ENCODE peak calls at places on chromosomes 11 and 22, in six cellular contexts. K, M, Y, A, T and L are unnamed samples.

GRCh38 chr22:37184380-37184755 is 3.7 kb downstream of the C1QTNF6 start:
- DNase-seq in K (no peak), M (no peak), Y (no peak), A (no peak), T (no peak), L (no peak)

GRCh38 chr11:27058456-27058855 is 17.8 kb downstream of the BBOX1 start:
- DNase-seq in K (no peak), M (no peak), Y (no peak), A (no peak), T (peak), L (no peak)

GRCh38 chr11:113477321-113477720 is 2.1 kb upstream of the DRD2 start:
- DNase-seq in K (no peak), M (no peak), Y (no peak), A (no peak), T (no peak), L (no peak)

GRCh38 chr11:279966-280761 is 2.0 kb downstream of the NLRP6 start:
- DNase-seq in K (peak), M (peak), Y (peak), A (no peak), T (no peak), L (no peak)

GRCh38 chr11:93501856-93502255 is 41.3 kb downstream of the SMCO4 start:
- DNase-seq in K (no peak), M (no peak), Y (no peak), A (no peak), T (no peak), L (no peak)

GRCh38 chr11:22577854-22578253 is 47.8 kb downstream of the FANCF start:
- DNase-seq in K (no peak), M (no peak), Y (no peak), A (no peak), T (no peak), L (no peak)

GRCh38 chr22:41169157-41169556 is 36.0 kb upstream of the L3MBTL2 start:
- DNase-seq in K (no peak), M (no peak), Y (no peak), A (no peak), T (no peak), L (no peak)

GRCh38 chr11:36463781-36464180 is 46.3 kb downstream of the TRAF6 start:
- DNase-seq in K (no peak), M (no peak), Y (no peak), A (no peak), T (no peak), L (no peak)

GRCh38 chr11:17413414-17414316 is 25.2 kb upstream of the KCNJ11 start:
- DNase-seq in K (no peak), M (no peak), Y (no peak), A (no peak), T (no peak), L (no peak)

GRCh38 chr11:34331736-34332135 is 26.1 kb downstream of the ABTB2 start:
- DNase-seq in K (no peak), M (no peak), Y (no peak), A (no peak), T (no peak), L (no peak)

GRCh38 chr11:64868904-64869570 is 9.4 kb downstream of the EHD1 start:
- DNase-seq in K (no peak), M (peak), Y (peak), A (peak), T (no peak), L (no peak)

GRCh38 chr11:9962722-9963121 is 298.8 kb downstream of the SWAP70 start:
- DNase-seq in K (no peak), M (no peak), Y (peak), A (no peak), T (no peak), L (peak)

GRCh38 chr11:67406969-67407699 is 3.3 kb downstream of the TBC1D10C start:
- DNase-seq in K (no peak), M (no peak), Y (no peak), A (no peak), T (no peak), L (no peak)

GRCh38 chr11:67406420-67406968 is 2.6 kb downstream of the TBC1D10C start:
- DNase-seq in K (no peak), M (no peak), Y (no peak), A (no peak), T (no peak), L (no peak)

GRCh38 chr11:67405196-67405567 is 1.3 kb downstream of the TBC1D10C start:
- DNase-seq in K (no peak), M (no peak), Y (no peak), A (no peak), T (no peak), L (no peak)

GRCh38 chr11:67404515-67405195 is 772 bp downstream of the TBC1D10C start:
- DNase-seq in K (no peak), M (no peak), Y (no peak), A (no peak), T (no peak), L (no peak)

GRCh38 chr11:67405688-67406339 is 1.9 kb downstream of the TBC1D10C start:
- DNase-seq in K (no peak), M (no peak), Y (no peak), A (no peak), T (no peak), L (no peak)
- H3K4me3 ChIP-seq in K (no peak), M (no peak), Y (no peak), A (peak), T (no peak), L (no peak)

GRCh38 chr22:17370036-17370765 is 941 bp downstream of the CECR2 start:
- DNase-seq in K (no peak), M (peak), Y (peak), A (no peak), T (no peak), L (no peak)
- H3K4me3 ChIP-seq in K (peak), M (peak), Y (peak), A (peak), T (no peak), L (peak)

DNA sequence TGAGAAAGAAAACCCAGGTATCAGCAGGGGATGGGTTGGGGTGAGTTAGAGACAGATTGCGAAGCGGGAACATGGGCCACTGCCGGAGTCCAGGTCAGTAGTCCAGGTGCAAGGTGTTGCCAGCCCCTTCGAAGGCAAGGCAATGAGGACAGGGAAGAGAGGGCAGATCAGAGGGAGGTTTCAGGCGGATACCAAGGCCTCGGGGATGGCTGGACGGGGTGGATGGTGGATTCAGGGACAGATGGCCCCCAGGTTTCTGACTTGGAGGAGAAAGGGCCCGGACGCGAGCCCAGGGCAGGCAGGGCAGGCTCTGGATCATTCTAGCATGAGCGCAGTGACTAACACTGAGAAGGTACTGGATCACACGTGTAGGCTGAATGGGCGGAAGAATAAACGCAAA is 25.4 kb upstream of the IGSF9B start:
- DNase-seq in K (no peak), M (no peak), Y (no peak), A (no peak), T (no peak), L (no peak)
- H3K4me3 ChIP-seq in K (no peak), M (no peak), Y (no peak), A (no peak), T (no peak), L (no peak)

GRCh38 chr22:44753189-44754042 is 1.0 kb downstream of the ARHGAP8 start:
- DNase-seq in K (no peak), M (no peak), Y (peak), A (no peak), T (no peak), L (no peak)

GRCh38 chr22:44750481-44750880 is 1.9 kb upstream of the ARHGAP8 start:
- DNase-seq in K (no peak), M (no peak), Y (no peak), A (no peak), T (no peak), L (no peak)

GRCh38 chr22:44755000-44755399 is 2.6 kb downstream of the ARHGAP8 start:
- DNase-seq in K (no peak), M (no peak), Y (no peak), A (no peak), T (no peak), L (no peak)

GRCh38 chr22:44755418-44755817 is 3.0 kb downstream of the ARHGAP8 start:
- DNase-seq in K (no peak), M (no peak), Y (no peak), A (no peak), T (no peak), L (no peak)

DNA sequence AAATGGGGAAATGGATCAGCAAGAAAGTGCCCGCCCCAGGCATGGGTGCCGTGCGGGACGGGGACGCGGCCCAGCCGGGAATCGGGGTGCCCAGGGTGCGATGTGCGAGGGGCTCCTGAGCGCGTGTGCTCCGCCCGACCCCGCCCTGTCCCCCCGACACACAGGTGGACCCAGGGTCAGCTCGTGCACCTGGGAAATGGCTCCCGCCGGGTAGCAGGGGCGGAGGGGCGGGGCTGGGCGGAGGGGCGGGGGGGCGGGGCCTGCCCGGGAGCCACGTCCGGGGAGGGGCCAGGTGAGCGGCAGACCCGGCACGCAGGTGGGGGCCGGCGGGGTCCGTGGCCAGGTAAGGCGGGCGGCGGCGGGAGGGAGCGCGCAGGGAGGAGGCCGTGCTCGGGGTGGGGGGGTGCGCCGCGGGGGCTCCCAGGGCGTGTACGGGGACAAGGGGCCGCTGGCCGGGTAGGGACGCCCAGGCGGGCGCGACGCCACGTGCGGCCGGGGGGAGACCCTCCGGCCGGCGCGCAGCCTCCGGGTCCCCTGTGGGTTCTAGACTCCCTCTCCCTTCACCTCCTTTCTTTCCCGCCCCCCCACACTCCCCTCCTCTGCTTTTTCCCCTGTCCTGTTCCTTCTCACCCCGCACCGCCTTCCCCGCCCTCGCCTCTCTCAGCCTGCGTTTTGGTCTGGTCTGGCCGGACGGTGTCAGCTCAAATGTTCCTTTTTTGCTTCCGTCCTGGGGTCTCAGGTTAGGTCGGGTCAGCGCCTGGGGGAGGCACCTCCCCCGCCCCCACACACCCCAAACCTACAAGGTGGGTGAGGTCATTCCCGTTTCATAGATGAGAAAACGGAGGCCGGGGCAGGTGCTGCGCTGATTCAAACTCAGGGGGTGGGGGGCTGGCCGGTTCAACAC is at the start of gene ARHGAP8:
- DNase-seq in K (no peak), M (no peak), Y (no peak), A (no peak), T (no peak), L (no peak)
- H3K4me3 ChIP-seq in K (no peak), M (peak), Y (no peak), A (no peak), T (no peak), L (no peak)

GRCh38 chr11:8717876-8718753 is 35.5 kb downstream of the RPL27A start:
- DNase-seq in K (no peak), M (peak), Y (peak), A (no peak), T (peak), L (peak)
- H3K4me3 ChIP-seq in K (no peak), M (no peak), Y (no peak), A (no peak), T (no peak), L (no peak)

GRCh38 chr11:79413258-79413657 is 27.6 kb downstream of the TENM4 start:
- DNase-seq in K (peak), M (peak), Y (peak), A (no peak), T (peak), L (no peak)
- H3K4me3 ChIP-seq in K (no peak), M (no peak), Y (no peak), A (no peak), T (no peak), L (no peak)